ENCODE peak calls at places on chromosomes 4 and X, in seven cellular contexts. N, V, D, M, J, B and R are unnamed samples.
A peak's percentile ranks its signal among the peaks of the same experiment; 100 is the strongest.

GRCh38 chr4:3489451-3489962 is 26.4 kb downstream of the DOK7 start:
- DNase-seq in N (no peak), V (no peak), D (no peak), M (no peak), J (no peak), B (no peak), R (no peak)

GRCh38 chr4:95549246-95550138 is 719 bp upstream of the UNC5C start:
- DNase-seq in N (no peak), V (peak; percentile 68), D (no peak), M (no peak), J (peak; percentile 62), B (peak; percentile 8), R (peak; percentile 43)

GRCh38 chr4:7964459-7964858 is 24.8 kb upstream of the AFAP1 start:
- DNase-seq in N (no peak), V (no peak), D (no peak), M (no peak), J (no peak), B (no peak), R (no peak)

GRCh38 chr4:94511591-94511990 is 59.8 kb downstream of the PDLIM5 start:
- DNase-seq in N (no peak), V (no peak), D (no peak), M (no peak), J (no peak), B (no peak), R (no peak)

GRCh38 chr4:127598656-127599055 is 34.1 kb upstream of the INTU start:
- DNase-seq in N (no peak), V (no peak), D (no peak), M (no peak), J (no peak), B (no peak), R (no peak)

GRCh38 chr4:80454561-80454960 is 119.0 kb downstream of the CFAP299 start:
- DNase-seq in N (no peak), V (no peak), D (peak; percentile 37), M (no peak), J (no peak), B (no peak), R (no peak)

GRCh38 chr4:129561886-129562285 is 465.9 kb downstream of the C4orf33 start:
- DNase-seq in N (no peak), V (no peak), D (no peak), M (no peak), J (no peak), B (no peak), R (no peak)

GRCh38 chrX:101759000-101759399 is 99.3 kb upstream of the ARMCX2 start:
- DNase-seq in N (peak; percentile 26), V (peak; percentile 51), D (peak; percentile 38), M (peak; percentile 59), J (no peak), B (peak; percentile 41), R (peak; percentile 4)

GRCh38 chr4:182306792-182307507 is 63.7 kb downstream of the TENM3 start:
- DNase-seq in N (no peak), V (peak; percentile 44), D (no peak), M (no peak), J (no peak), B (peak; percentile 36), R (no peak)

GRCh38 chrX:131802836-131803626 is 220.1 kb upstream of the STK26 start:
- DNase-seq in N (peak; percentile 78), V (no peak), D (peak; percentile 23), M (no peak), J (peak; percentile 88), B (no peak), R (no peak)

GRCh38 chrX:33784548-33784947 is 347.6 kb downstream of the FAM47A start:
- DNase-seq in N (no peak), V (no peak), D (no peak), M (no peak), J (no peak), B (no peak), R (no peak)

GRCh38 chr4:103415801-103416200 is 217.7 kb upstream of the CENPE start:
- DNase-seq in N (no peak), V (no peak), D (no peak), M (no peak), J (no peak), B (no peak), R (no peak)

GRCh38 chr4:180197471-180197870 is 2045.7 kb upstream of the TENM3 start:
- DNase-seq in N (no peak), V (no peak), D (no peak), M (no peak), J (no peak), B (no peak), R (no peak)

GRCh38 chr4:87506974-87507701 is 22.0 kb downstream of the SPARCL1 start:
- DNase-seq in N (no peak), V (peak; percentile 92), D (no peak), M (no peak), J (no peak), B (peak; percentile 93), R (peak; percentile 76)

GRCh38 chr4:95392886-95393285 is 155.9 kb downstream of the UNC5C start:
- DNase-seq in N (no peak), V (no peak), D (no peak), M (no peak), J (no peak), B (no peak), R (no peak)

GRCh38 chrX:41705042-41705441 is 16.3 kb downstream of the GPR34 start:
- DNase-seq in N (no peak), V (no peak), D (no peak), M (no peak), J (no peak), B (no peak), R (peak; percentile 8)

GRCh38 chr4:74291468-74291867 is 16.8 kb upstream of the EPGN start:
- DNase-seq in N (no peak), V (peak; percentile 16), D (no peak), M (no peak), J (no peak), B (no peak), R (no peak)

GRCh38 chr4:6916587-6917444 is 7.2 kb downstream of the TBC1D14 start:
- DNase-seq in N (peak; percentile 76), V (no peak), D (no peak), M (no peak), J (peak; percentile 77), B (peak; percentile 31), R (no peak)

GRCh38 chr4:74330295-74330750 is 22.1 kb downstream of the EPGN start:
- DNase-seq in N (no peak), V (peak; percentile 44), D (no peak), M (no peak), J (no peak), B (no peak), R (peak; percentile 17)

GRCh38 chrX:153226344-153227190 is 47.5 kb downstream of the MAGEA1 start:
- DNase-seq in N (no peak), V (peak; percentile 76), D (no peak), M (no peak), J (no peak), B (peak; percentile 4), R (peak; percentile 69)

GRCh38 chr4:7101692-7102515 is 34.0 kb upstream of the GRPEL1 start:
- DNase-seq in N (peak; percentile 65), V (peak; percentile 60), D (peak; percentile 68), M (peak; percentile 88), J (peak; percentile 88), B (peak; percentile 67), R (peak; percentile 80)

GRCh38 chr4:45241976-45242375 is 515.6 kb upstream of the GNPDA2 start:
- DNase-seq in N (no peak), V (peak; percentile 55), D (no peak), M (no peak), J (no peak), B (no peak), R (no peak)

GRCh38 chr4:173231916-173232315 is 63.3 kb downstream of the GALNT7 start:
- DNase-seq in N (no peak), V (peak; percentile 40), D (no peak), M (no peak), J (no peak), B (peak; percentile 6), R (no peak)
- TF ChIP-seq CTCF in N (peak; percentile 26), V (peak; percentile 23), D (peak; percentile 53), M (no peak), J (no peak), B (peak; percentile 40), R (no peak)

GRCh38 chr4:167452922-167453321 is 218.6 kb upstream of the SPOCK3 start:
- DNase-seq in N (no peak), V (no peak), D (no peak), M (no peak), J (no peak), B (no peak), R (no peak)
- H3K4me3 ChIP-seq in N (no peak overlapping the region), V (no peak overlapping the region), D (no peak overlapping the region), M (no peak overlapping the region), J (no peak overlapping the region), B (no peak overlapping the region), R (no peak overlapping the region)

DNA sequence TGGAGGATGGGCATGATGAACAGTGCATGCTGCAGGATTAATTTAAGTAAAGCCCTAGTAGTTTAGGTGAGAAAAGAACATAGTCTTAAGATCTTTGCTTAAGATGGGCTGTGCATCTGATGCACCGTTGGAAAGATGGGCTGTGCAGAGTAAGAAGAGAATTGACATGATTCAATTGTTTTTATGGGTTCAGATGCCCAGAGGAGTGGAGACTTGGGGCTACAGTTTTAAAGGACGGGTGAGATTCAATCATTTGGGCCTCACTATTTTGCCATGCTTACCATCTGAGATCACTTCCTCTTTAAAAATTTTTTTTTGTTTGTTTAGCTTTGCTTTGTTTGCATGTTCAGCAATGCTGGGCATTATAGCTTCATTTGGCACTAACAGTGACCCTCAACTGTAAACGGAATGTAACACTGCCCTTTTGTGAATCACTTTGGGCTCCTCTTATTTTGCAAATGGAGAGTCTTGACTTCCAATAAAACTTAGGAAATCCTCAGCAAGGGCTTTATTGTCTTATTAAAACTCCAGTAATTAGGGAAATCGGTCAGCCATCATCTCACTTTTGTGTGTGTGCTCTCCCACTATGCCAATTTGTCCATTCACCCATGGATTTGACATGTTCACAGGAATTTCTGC is 216.1 kb upstream of the TLL1 start:
- DNase-seq in N (no peak), V (no peak), D (no peak), M (no peak), J (no peak), B (no peak), R (no peak)
- TF ChIP-seq CTCF in N (no peak), V (no peak), D (no peak), M (no peak), J (no peak), B (no peak), R (no peak)

GRCh38 chr4:40380647-40381046 is 45.5 kb downstream of the CHRNA9 start:
- DNase-seq in N (no peak), V (no peak), D (no peak), M (no peak), J (no peak), B (no peak), R (no peak)
- H3K4me3 ChIP-seq in N (no peak overlapping the region), V (no peak overlapping the region), D (no peak overlapping the region), M (no peak overlapping the region), J (no peak overlapping the region), B (no peak overlapping the region), R (no peak overlapping the region)

DNA sequence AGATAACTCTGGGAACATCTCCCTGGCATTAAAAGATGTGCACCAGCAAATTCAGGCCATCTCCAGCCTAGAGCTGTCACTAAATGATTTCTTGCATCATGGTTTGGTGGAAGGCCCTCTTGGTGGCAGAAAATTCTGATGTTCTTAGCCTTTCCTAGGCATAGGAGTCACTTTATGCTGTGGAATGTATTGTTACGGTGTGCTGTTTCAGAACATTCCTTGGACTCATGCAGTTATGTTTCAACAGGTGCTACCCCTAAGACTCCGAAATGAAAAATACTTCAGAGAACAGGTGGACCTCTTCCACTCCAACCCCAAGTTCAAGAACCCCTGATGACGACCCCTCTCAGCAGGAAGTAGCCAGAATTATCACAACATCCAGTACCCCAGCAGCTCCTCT is 20.3 kb upstream of the PAPSS1 start:
- DNase-seq in N (no peak), V (no peak), D (peak; percentile 37), M (no peak), J (no peak), B (peak; percentile 9), R (no peak)
- TF ChIP-seq CTCF in N (no peak), V (no peak), D (peak; percentile 70), M (no peak), J (no peak), B (peak; percentile 26), R (no peak)